ENCODE peak calls at places on chromosome 1, in eight cellular contexts. F is heart right ventricle, B is transverse colon, D is endodermal cell, P is HepG2, J is tibial artery, E is left ventricle myocardium inferior, K is heart left ventricle. Z is an unnamed sample.

GRCh38 chr1:115199416-115200132 is 110.3 kb upstream of the TSPAN2 start:
- DNase-seq in F (no peak), B (no peak), D (no peak), P (no peak), J (no peak), E (no peak), K (no peak), Z (no peak)

GRCh38 chr1:20165522-20165951 is 20.4 kb upstream of the UBXN10 start:
- DNase-seq in F (no peak), B (no peak), D (peak; percentile 62), P (peak; percentile 35), J (no peak), E (no peak), K (no peak), Z (no peak)

GRCh38 chr1:116826818-116827606 is 72.8 kb downstream of the CD2 start:
- DNase-seq in F (no peak), B (no peak), D (no peak), P (peak; percentile 7), J (no peak), E (no peak), K (no peak), Z (no peak)

GRCh38 chr1:200917291-200917817 is 22.7 kb downstream of the INAVA start:
- DNase-seq in F (no peak), B (no peak), D (no peak), P (peak; percentile 67), J (no peak), E (peak; percentile 57), K (peak; percentile 85), Z (peak; percentile 43)

GRCh38 chr1:47738560-47739182 is 258.5 kb downstream of the TRABD2B start:
- DNase-seq in F (peak; percentile 39), B (peak; percentile 57), D (peak; percentile 92), P (peak; percentile 35), J (no peak), E (peak; percentile 31), K (peak; percentile 45), Z (peak; percentile 46)

GRCh38 chr1:18166341-18166740 is 58.7 kb downstream of the IGSF21 start:
- DNase-seq in F (peak; percentile 31), B (no peak), D (no peak), P (no peak), J (no peak), E (peak; percentile 22), K (peak; percentile 41), Z (no peak)

GRCh38 chr1:73593379-73593778 is 604.6 kb downstream of the LRRIQ3 start:
- DNase-seq in F (no peak), B (peak; percentile 50), D (peak; percentile 49), P (no peak), J (no peak), E (no peak), K (no peak), Z (no peak)

GRCh38 chr1:108561731-108562326 is 1.9 kb downstream of the EEIG2 start:
- DNase-seq in F (peak; percentile 52), B (peak; percentile 92), D (peak; percentile 94), P (peak; percentile 66), J (peak; percentile 43), E (peak; percentile 38), K (peak; percentile 68), Z (peak; percentile 71)

GRCh38 chr1:23727362-23727811 is 15.9 kb upstream of the ELOA start:
- DNase-seq in F (peak; percentile 63), B (peak; percentile 63), D (no peak), P (peak; percentile 78), J (peak; percentile 75), E (peak; percentile 68), K (peak; percentile 77), Z (peak; percentile 52)

GRCh38 chr1:97243973-97244560 is 522.5 kb downstream of the PTBP2 start:
- DNase-seq in F (no peak), B (no peak), D (no peak), P (no peak), J (no peak), E (no peak), K (no peak), Z (no peak)

GRCh38 chr1:35707253-35708178 is 11.2 kb downstream of the C1orf216 start:
- DNase-seq in F (peak; percentile 18), B (peak; percentile 35), D (peak; percentile 90), P (no peak), J (no peak), E (peak; percentile 15), K (no peak), Z (peak; percentile 68)

GRCh38 chr1:9442266-9442846 is 96.9 kb upstream of the SLC25A33 start:
- DNase-seq in F (no peak), B (no peak), D (no peak), P (peak; percentile 33), J (no peak), E (no peak), K (no peak), Z (no peak)

GRCh38 chr1:63975447-63975846 is 201.6 kb downstream of the ROR1 start:
- DNase-seq in F (no peak), B (no peak), D (no peak), P (no peak), J (no peak), E (no peak), K (no peak), Z (no peak)

DNA sequence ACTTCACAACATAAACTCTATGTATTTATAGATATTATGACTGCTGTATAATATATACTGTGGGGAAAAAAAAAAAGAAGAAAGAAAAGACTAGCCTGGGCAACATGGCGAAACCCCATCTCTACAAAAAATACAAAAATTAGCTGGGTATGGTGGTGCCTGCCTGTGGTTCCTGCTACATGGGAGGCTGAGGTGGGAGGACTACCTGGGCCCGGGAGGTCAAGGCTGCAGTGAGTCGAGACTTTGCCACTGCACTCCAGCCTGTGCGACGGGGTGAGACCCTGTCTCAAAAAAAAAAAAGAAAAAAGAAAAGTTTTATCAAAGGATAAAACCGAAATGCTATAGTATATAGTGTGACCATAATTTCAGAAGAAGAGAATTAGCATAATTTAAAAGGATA is 2.7 kb downstream of the EXOC8 start:
- DNase-seq in F (no peak), B (no peak), D (no peak), P (no peak), J (no peak), E (no peak), K (no peak), Z (no peak)
- H3K4me1 ChIP-seq in F (peaks cover 46% of the 10 kb centered on the region), B (peaks cover 53% of the 10 kb centered on the region), D (peaks cover 8% of the 10 kb centered on the region), P (peaks cover 33% of the 10 kb centered on the region), J (peaks cover 59% of the 10 kb centered on the region), E (peaks cover 76% of the 10 kb centered on the region), K (peaks cover 20% of the 10 kb centered on the region), Z (peaks cover 6% of the 10 kb centered on the region)

DNA sequence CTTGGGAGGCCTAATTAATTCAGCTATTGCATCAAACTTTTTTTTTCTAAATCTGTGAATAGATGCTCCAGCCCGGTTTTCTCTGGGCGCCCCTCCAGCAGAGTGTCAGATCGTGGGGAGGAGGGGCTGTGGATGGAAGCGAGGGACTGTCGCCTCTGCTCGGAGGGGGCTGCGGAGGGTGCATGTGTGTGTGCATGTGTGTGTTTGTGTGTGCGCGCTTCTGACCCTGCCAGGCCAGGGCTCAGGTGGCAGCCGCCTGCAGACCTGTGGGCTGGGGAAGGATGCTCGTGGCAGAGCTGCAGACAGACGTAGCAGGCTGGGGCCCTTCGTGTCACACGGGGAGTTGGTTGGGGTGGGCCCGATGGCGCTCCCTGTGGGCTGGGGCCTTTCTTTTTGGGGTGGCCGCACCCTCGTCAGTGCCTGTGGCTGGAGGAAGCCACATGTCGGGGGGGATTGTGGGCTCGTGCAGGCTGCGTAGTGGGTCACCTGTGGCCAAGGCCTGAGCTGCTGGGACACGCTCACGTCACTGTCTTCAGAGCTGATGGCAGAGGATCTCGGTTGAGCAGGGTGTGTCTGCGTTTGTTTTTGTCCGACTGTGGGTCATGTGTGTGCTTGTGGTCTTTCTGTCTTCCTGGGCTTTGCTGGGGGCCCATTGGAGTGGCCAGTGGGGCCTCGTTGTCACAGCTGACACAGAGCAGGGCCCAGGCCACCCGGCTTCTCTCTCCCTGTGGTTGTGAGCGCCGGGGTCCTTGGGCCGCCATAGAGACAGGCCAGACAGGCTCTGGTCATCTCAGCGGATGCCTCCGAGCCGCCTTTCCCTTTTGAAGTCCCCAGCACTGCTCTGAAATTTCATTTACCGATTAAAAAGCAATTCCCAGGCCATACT is 2.9 kb downstream of the SKI start:
- DNase-seq in F (no peak), B (peak; percentile 55), D (peak; percentile 64), P (no peak), J (peak; percentile 45), E (no peak), K (no peak), Z (no peak)
- H3K4me1 ChIP-seq in F (peaks cover 70% of the 10 kb centered on the region), B (peaks cover 70% of the 10 kb centered on the region), D (peaks cover 7% of the 10 kb centered on the region), P (peaks cover 44% of the 10 kb centered on the region), J (peaks cover 48% of the 10 kb centered on the region), E (peaks cover 83% of the 10 kb centered on the region), K (peaks cover 56% of the 10 kb centered on the region), Z (no peaks in the 10 kb centered on the region)

GRCh38 chr1:16133007-16133961 is 22.6 kb downstream of the EPHA2 start:
- DNase-seq in F (no peak), B (no peak), D (no peak), P (no peak), J (no peak), E (no peak), K (peak; percentile 22), Z (no peak)
- H3K4me1 ChIP-seq in F (peaks cover 7% of the 10 kb centered on the region), B (no peaks in the 10 kb centered on the region), D (no peaks in the 10 kb centered on the region), P (no peaks in the 10 kb centered on the region), J (peaks cover 6% of the 10 kb centered on the region), E (peaks cover 55% of the 10 kb centered on the region), K (no peaks in the 10 kb centered on the region), Z (no peaks in the 10 kb centered on the region)

DNA sequence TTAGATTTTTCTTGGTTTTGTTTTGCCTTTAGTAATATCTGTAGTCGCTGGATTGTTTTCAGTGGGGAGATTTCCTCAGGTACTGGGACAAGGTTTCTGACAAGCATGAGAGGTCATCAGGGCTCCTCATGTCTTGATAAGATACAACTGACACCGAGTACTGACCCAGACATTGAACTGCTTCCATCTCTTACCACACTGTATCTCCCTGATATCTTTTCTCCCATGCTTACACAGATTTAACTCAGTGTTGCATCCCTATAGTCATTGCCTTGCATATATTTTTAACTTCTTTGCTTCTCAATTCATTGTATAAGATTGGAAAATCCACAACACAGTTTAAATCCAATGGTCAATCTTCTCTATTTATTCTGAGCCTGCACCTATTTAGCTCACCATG is 12.4 kb upstream of the CYB5R1 start:
- DNase-seq in F (no peak), B (no peak), D (no peak), P (no peak), J (no peak), E (no peak), K (no peak), Z (no peak)
- H3K4me1 ChIP-seq in F (no peaks in the 10 kb centered on the region), B (no peaks in the 10 kb centered on the region), D (no peaks in the 10 kb centered on the region), P (no peaks in the 10 kb centered on the region), J (no peaks in the 10 kb centered on the region), E (no peaks in the 10 kb centered on the region), K (no peaks in the 10 kb centered on the region), Z (no peaks in the 10 kb centered on the region)

DNA sequence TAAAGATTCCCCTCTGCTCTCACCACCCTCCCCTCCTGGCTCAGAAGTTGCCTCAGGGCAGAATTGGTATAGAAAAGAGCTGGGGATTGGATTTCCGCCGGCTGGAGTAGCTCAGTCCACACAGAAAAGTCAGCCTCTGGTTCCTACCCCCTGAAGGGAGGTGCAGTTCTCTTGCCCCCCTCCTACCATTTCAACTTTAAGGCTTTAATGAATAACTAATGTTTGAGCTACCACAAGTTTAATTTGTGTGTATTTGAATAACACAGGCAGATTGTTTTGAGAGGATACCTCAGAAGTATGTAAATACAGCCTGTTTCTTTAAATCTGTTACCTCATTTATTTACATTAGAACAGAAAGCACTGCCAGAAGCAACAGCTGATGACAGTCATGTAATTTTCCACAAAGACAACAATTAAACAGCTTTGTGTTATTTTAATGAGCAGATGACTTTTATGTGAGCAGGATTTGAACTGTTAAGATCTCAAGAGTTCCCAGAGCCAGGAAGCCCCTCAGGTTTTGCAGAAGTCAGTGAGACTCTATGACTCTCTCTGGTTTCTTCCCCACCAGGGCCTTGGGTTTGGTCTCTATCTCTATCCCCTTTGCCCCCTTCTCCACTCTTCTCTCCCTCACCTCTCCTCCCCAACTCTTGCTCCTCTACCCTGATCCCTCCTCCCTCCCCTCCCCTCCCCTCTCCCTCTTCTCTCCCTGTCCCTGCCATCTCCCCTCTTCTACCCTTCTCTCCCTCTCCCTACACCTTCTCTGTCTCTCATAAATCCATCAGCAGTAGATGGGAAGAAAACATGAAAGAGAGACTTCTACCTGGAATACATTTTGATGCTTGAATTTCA is 26.3 kb downstream of the DUSP10 start:
- DNase-seq in F (no peak), B (no peak), D (peak; percentile 79), P (peak; percentile 79), J (no peak), E (no peak), K (no peak), Z (no peak)
- H3K4me1 ChIP-seq in F (no peaks in the 10 kb centered on the region), B (peaks cover 11% of the 10 kb centered on the region), D (peaks cover 26% of the 10 kb centered on the region), P (peaks cover 90% of the 10 kb centered on the region), J (peaks cover 49% of the 10 kb centered on the region), E (peaks cover 33% of the 10 kb centered on the region), K (no peaks in the 10 kb centered on the region), Z (peaks cover 12% of the 10 kb centered on the region)